ENCODE peak calls at places on chromosome 18, in seven cellular contexts. J is hippocampal formation; B is esophagus squamous epithelium; Y is germinal center; K is SK-N-DZ; X is NCI-H1092 treated with DMSO at 0.1 percent for 48 hours; A is activated naive CD4-positive, alpha-beta T cell treated with anti-CD3 and anti-CD28 coated beads, Interleukin-2, amount 50 U/mL, for 16 hours. Z is an unnamed sample.
A peak's percentile ranks its signal among the peaks of the same experiment; 100 is the strongest.

GRCh38 chr18:13112982-13113381 is 105.6 kb upstream of the LDLRAD4 start:
- DNase-seq in Y (no peak), J (peak; percentile 46), A (no peak), K (peak; percentile 88), X (peak; percentile 5), B (no peak), Z (peak; percentile 61)

GRCh38 chr18:36843199-36843598 is 14.3 kb downstream of the KIAA1328 start:
- DNase-seq in J (no peak), B (no peak), Y (no peak), X (no peak), A (no peak), K (no peak), Z (no peak)

GRCh38 chr18:31040982-31041345 is 1.6 kb downstream of the DSC3 start:
- DNase-seq in J (no peak), A (no peak), K (no peak), Y (no peak), X (no peak), B (no peak), Z (no peak)

GRCh38 chr18:79612291-79613108 is 67.1 kb upstream of the CTDP1 start:
- DNase-seq in Y (no peak), K (no peak), B (no peak), J (no peak), A (no peak), X (no peak), Z (no peak)

GRCh38 chr18:55876254-55876653 is 288.3 kb upstream of the TCF4 start:
- DNase-seq in K (no peak), Y (no peak), X (no peak), B (no peak), A (no peak), J (no peak), Z (no peak)

GRCh38 chr18:1270081-1270480 is 365.4 kb downstream of the ADCYAP1 start:
- DNase-seq in Y (no peak), K (no peak), J (no peak), X (no peak), B (no peak), A (no peak), Z (no peak)

GRCh38 chr18:49694402-49694801 is 118.9 kb downstream of the ACAA2 start:
- DNase-seq in X (no peak), A (no peak), K (no peak), J (no peak), Y (no peak), B (no peak), Z (no peak)

GRCh38 chr18:211582-211981 is 53.2 kb downstream of the USP14 start:
- DNase-seq in J (no peak), X (no peak), B (no peak), Y (no peak), K (no peak), A (no peak), Z (no peak)

GRCh38 chr18:5508821-5509220 is 35.0 kb downstream of the EPB41L3 start:
- DNase-seq in A (no peak), J (no peak), Y (no peak), B (no peak), K (no peak), X (no peak), Z (no peak)

GRCh38 chr18:3261393-3262233 is at the start of gene MYL12B:
- DNase-seq in Y (peak; percentile 72), X (peak; percentile 23), A (peak; percentile 76), K (peak; percentile 76), J (peak; percentile 83), B (peak; percentile 11), Z (no peak)

GRCh38 chr18:2310824-2311349 is 260.4 kb downstream of the METTL4 start:
- DNase-seq in J (no peak), X (no peak), Y (no peak), K (no peak), B (no peak), A (no peak), Z (no peak)